ENCODE peak calls at places on chromosome 15, in five cellular contexts. H is HT1080, E is H7, T is NCI-H1930, U is colonic mucosa. B is an unnamed sample.

GRCh38 chr15:65006876-65007275 is 17.2 kb upstream of the SPG21 start:
- DNase-seq in H (no peak), E (no peak), T (no peak), U (no peak), B (no peak)

GRCh38 chr15:35622641-35623340 is 76.8 kb upstream of the DPH6 start:
- DNase-seq in H (peak), E (no peak), T (no peak), U (no peak), B (no peak)

GRCh38 chr15:36950371-36950770 is 150.0 kb downstream of the MEIS2 start:
- DNase-seq in H (no peak), E (no peak), T (no peak), U (no peak), B (no peak)

GRCh38 chr15:56598991-56599390 is 134.1 kb upstream of the MNS1 start:
- DNase-seq in H (peak), E (no peak), T (no peak), U (no peak), B (peak)

GRCh38 chr15:64809649-64810498 is 15.6 kb downstream of the PIF1 start:
- DNase-seq in H (peak), E (peak), T (peak), U (peak), B (peak)

GRCh38 chr15:71295242-71296031 is 180.2 kb downstream of the THSD4 start:
- DNase-seq in H (peak), E (no peak), T (no peak), U (peak), B (peak)

GRCh38 chr15:48671381-48672022 is 26.0 kb upstream of the FBN1 start:
- DNase-seq in H (peak), E (no peak), T (no peak), U (no peak), B (no peak)

GRCh38 chr15:72110355-72110754 is 7.6 kb downstream of the MYO9A start:
- DNase-seq in H (no peak), E (no peak), T (no peak), U (no peak), B (peak)

GRCh38 chr15:40906947-40907802 is 12.9 kb downstream of the VPS18 start:
- DNase-seq in H (no peak), E (peak), T (no peak), U (peak), B (no peak)

GRCh38 chr15:55992769-55993110 is 672 bp downstream of the NEDD4 start:
- DNase-seq in H (no peak), E (no peak), T (no peak), U (no peak), B (peak)

GRCh38 chr15:41648770-41649169 is 11.4 kb upstream of the MGA start:
- DNase-seq in H (peak), E (no peak), T (no peak), U (no peak), B (no peak)

GRCh38 chr15:33722005-33722672 is 246.2 kb upstream of the CHRM5 start:
- DNase-seq in H (peak), E (no peak), T (no peak), U (no peak), B (no peak)

GRCh38 chr15:78387678-78388077 is 47.5 kb downstream of the CRABP1 start:
- DNase-seq in H (no peak), E (no peak), T (no peak), U (no peak), B (no peak)

GRCh38 chr15:60589253-60589652 is 110.3 kb upstream of the ICE2 start:
- DNase-seq in H (no peak), E (no peak), T (no peak), U (no peak), B (no peak)

GRCh38 chr15:101579766-101580165 is 72.4 kb downstream of the TM2D3 start:
- DNase-seq in H (peak), E (no peak), T (no peak), U (no peak), B (peak)

GRCh38 chr15:79089890-79090486 is 592 bp downstream of the RASGRF1 start:
- DNase-seq in H (no peak), E (peak), T (no peak), U (no peak), B (no peak)

GRCh38 chr15:36831125-36831914 is 251.9 kb downstream of the CDIN1 start:
- DNase-seq in H (peak), E (no peak), T (no peak), U (no peak), B (peak)